ENCODE peak calls at places on chromosomes 1 and 21, in five cellular contexts. X is aorta; V is CD8-positive, alpha-beta T cell; J is activated naive CD4-positive, alpha-beta T cell treated with anti-CD3 and anti-CD28 coated beads, Interleukin-2, amount 50 U/mL, for 16 hours; R is amniotic stem cell. Q is an unnamed sample.

GRCh38 chr1:32249831-32250525 is 1.1 kb upstream of the LCK start:
- DNase-seq in V (peak; percentile 88), J (peak; percentile 74), X (no peak), R (no peak), Q (peak; percentile 83)

GRCh38 chr1:37556712-37557196 is at the start of gene DNALI1:
- DNase-seq in V (no peak), R (peak; percentile 34), X (peak; percentile 94), J (peak; percentile 13), Q (peak; percentile 88)

GRCh38 chr1:183783896-183784637 is 20.9 kb upstream of the RGL1 start:
- DNase-seq in R (no peak), V (no peak), J (no peak), X (peak; percentile 72), Q (peak; percentile 81)

GRCh38 chr21:33261635-33262034 is 4.5 kb upstream of the IL10RB start:
- DNase-seq in X (no peak), J (no peak), R (no peak), V (no peak), Q (no peak)

GRCh38 chr1:60160141-60160540 is 86.6 kb upstream of the C1orf87 start:
- DNase-seq in R (no peak), V (no peak), J (no peak), X (no peak), Q (no peak)

GRCh38 chr1:244068563-244068962 is 17.5 kb downstream of the ZBTB18 start:
- DNase-seq in J (no peak), X (no peak), R (no peak), V (no peak), Q (no peak)

GRCh38 chr1:150257624-150258274 is at the start of gene CA14:
- DNase-seq in X (no peak), J (no peak), V (no peak), R (no peak), Q (no peak)

GRCh38 chr1:57353589-57353988 is 70.3 kb downstream of the DAB1 start:
- DNase-seq in V (no peak), J (no peak), X (no peak), R (no peak), Q (no peak)

GRCh38 chr1:26862781-26863676 is at the start of gene SFN:
- DNase-seq in R (no peak), J (peak; percentile 42), V (no peak), X (no peak), Q (no peak)

GRCh38 chr1:57874426-57874825 is 450.6 kb upstream of the DAB1 start:
- DNase-seq in J (no peak), X (no peak), V (no peak), R (no peak), Q (no peak)

GRCh38 chr1:193355179-193355578 is 168.8 kb upstream of the B3GALT2 start:
- DNase-seq in R (no peak), V (no peak), X (no peak), J (no peak), Q (no peak)

GRCh38 chr1:67162954-67163353 is 3.3 kb upstream of the IL23R start:
- DNase-seq in J (peak; percentile 32), X (no peak), V (no peak), R (no peak), Q (no peak)

GRCh38 chr1:98839840-98840239 is 164.8 kb downstream of the PLPPR5 start:
- DNase-seq in J (no peak), R (no peak), V (no peak), X (no peak), Q (no peak)

GRCh38 chr1:245463392-245464165 is 308.8 kb downstream of the KIF26B start:
- DNase-seq in V (no peak), J (no peak), X (no peak), R (no peak), Q (no peak)